ENCODE peak calls at places on chromosome 5, in ten cellular contexts. P is fibroblast of lung, F is right cardiac atrium, K is epithelial cell of esophagus, U is brain microvascular endothelial cell, J is SK-N-SH, X is H1, Q is upper lobe of right lung, A is left ventricle myocardium inferior, D is uterus. B is an unnamed sample.

GRCh38 chr5:963673-964531 is 44.7 kb upstream of the NKD2 start:
- DNase-seq in A (peak; percentile 68), K (no peak), D (no peak), J (peak; percentile 80), Q (no peak), U (no peak), F (peak; percentile 80), P (peak; percentile 87), X (no peak), B (peak; percentile 41)

GRCh38 chr5:138824924-138825863 is 49.9 kb downstream of the LRRTM2 start:
- DNase-seq in X (no peak), U (peak; percentile 28), J (peak; percentile 61), K (peak; percentile 13), P (peak; percentile 38), D (no peak), F (no peak), A (no peak), Q (no peak), B (no peak)

GRCh38 chr5:136457390-136458094 is 92.2 kb upstream of the TRPC7 start:
- DNase-seq in U (no peak), P (no peak), Q (no peak), F (no peak), X (no peak), A (no peak), J (no peak), K (no peak), D (no peak), B (no peak)

GRCh38 chr5:60586307-60586901 is 113.6 kb downstream of the DEPDC1B start:
- DNase-seq in A (no peak), D (no peak), F (no peak), P (peak; percentile 55), Q (no peak), X (no peak), J (peak; percentile 6), K (peak; percentile 44), U (peak; percentile 9), B (no peak)

GRCh38 chr5:36730537-36731216 is 124.3 kb downstream of the SLC1A3 start:
- DNase-seq in J (no peak), U (no peak), X (no peak), K (no peak), D (no peak), F (no peak), Q (no peak), P (no peak), A (no peak), B (no peak)

GRCh38 chr5:139649082-139649991 is 1.2 kb downstream of the CXXC5 start:
- DNase-seq in Q (peak; percentile 83), J (peak; percentile 65), X (peak; percentile 85), K (no peak), D (peak; percentile 29), P (no peak), A (peak; percentile 34), U (no peak), F (peak; percentile 79), B (no peak)

GRCh38 chr5:43560128-43560527 is 3.3 kb upstream of the PAIP1 start:
- DNase-seq in A (no peak), P (peak; percentile 88), X (no peak), U (no peak), J (no peak), Q (no peak), K (peak; percentile 52), F (no peak), D (no peak), B (peak; percentile 55)

GRCh38 chr5:2752059-2752874 is 790 bp upstream of the IRX2 start:
- DNase-seq in K (peak; percentile 60), U (no peak), J (no peak), F (no peak), D (no peak), A (no peak), P (no peak), X (peak; percentile 67), Q (peak; percentile 90), B (no peak)

GRCh38 chr5:139885857-139886208 is 90.2 kb downstream of the PSD2 start:
- DNase-seq in Q (no peak), J (no peak), X (no peak), U (no peak), D (no peak), K (no peak), F (no peak), P (no peak), A (no peak), B (no peak)

GRCh38 chr5:2204366-2205184 is 321.9 kb upstream of the IRX4 start:
- DNase-seq in K (no peak), D (no peak), U (no peak), P (no peak), X (no peak), J (no peak), A (no peak), Q (no peak), F (no peak), B (no peak)

GRCh38 chr5:1190296-1190695 is 11.1 kb upstream of the SLC6A19 start:
- DNase-seq in U (no peak), F (peak; percentile 3), X (no peak), Q (no peak), P (no peak), K (no peak), J (no peak), A (no peak), D (no peak), B (no peak)

GRCh38 chr5:17069995-17070405 is 133.9 kb upstream of the MYO10 start:
- DNase-seq in D (no peak), U (no peak), Q (no peak), K (peak; percentile 35), X (no peak), J (no peak), A (no peak), P (no peak), F (no peak), B (no peak)

GRCh38 chr5:179577286-179577960 is 27.1 kb downstream of the RUFY1 start:
- DNase-seq in P (no peak), U (no peak), Q (no peak), F (no peak), J (no peak), K (no peak), D (no peak), X (no peak), A (no peak), B (no peak)

GRCh38 chr5:173412566-173412965 is 84.4 kb upstream of the STC2 start:
- DNase-seq in U (peak; percentile 17), P (peak; percentile 80), K (no peak), J (no peak), D (no peak), X (no peak), Q (no peak), F (no peak), A (no peak), B (no peak)

GRCh38 chr5:151278845-151279244 is 24.7 kb downstream of the SLC36A3 start:
- DNase-seq in U (no peak), J (no peak), Q (no peak), A (no peak), X (no peak), D (no peak), K (no peak), F (no peak), P (no peak), B (no peak)

DNA sequence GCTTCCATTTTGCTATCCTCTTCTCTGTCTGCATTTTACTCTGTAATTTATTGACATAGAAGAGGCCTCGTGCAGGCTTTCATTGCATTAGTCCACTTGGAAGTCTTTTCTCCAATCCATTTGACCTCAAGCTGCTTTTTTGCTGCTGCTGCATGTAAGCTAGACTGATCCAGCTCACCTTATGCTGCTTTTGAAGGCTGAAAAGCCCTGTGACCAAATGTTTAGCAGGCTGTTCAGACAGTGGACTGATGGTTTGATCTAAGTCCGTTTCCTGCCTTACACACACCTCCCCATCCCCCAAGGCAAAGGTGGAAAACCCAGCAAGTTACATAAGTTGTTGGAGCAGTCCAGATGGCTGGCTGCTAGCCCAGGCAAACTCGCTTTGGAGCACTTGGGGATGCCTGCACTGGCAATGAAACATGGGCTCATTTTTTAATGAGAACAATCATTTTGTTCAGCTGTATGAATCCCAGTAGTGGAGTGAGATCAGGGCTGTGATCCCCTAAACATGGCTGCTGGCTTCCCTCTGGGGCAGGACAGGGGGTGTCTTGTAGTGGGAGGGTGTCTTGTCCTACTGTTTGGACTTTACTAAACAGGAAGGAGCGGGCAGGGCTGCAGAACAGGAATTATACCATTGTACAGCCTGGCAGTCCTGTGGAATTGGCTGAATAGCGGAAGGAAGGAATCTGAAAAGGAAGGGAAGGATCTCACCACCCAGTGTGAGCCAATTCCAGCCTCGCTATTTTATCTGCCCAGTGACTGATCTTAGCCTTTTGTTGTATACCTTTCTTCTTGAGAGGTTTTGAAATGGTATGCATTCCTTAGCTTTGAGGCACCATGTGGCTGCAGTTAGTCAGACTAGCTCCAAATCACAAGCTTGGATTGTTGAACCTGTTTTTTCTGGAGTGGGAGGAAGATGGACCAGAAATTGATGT is 212.0 kb downstream of the ARHGAP26 start:
- DNase-seq in P (peak; percentile 74), Q (peak; percentile 87), J (peak; percentile 43), X (no peak), D (peak; percentile 62), U (peak; percentile 69), F (peak; percentile 89), A (peak; percentile 84), K (peak; percentile 97), B (peak; percentile 54)
- H3K4me3 ChIP-seq in P (no peak overlapping the region), Q (no peak overlapping the region), J (no peak overlapping the region), X (no peak overlapping the region), D (no peak overlapping the region), U (no peak overlapping the region), F (no peak overlapping the region), A (no peak overlapping the region), K (no peak overlapping the region), B (no peak overlapping the region)

DNA sequence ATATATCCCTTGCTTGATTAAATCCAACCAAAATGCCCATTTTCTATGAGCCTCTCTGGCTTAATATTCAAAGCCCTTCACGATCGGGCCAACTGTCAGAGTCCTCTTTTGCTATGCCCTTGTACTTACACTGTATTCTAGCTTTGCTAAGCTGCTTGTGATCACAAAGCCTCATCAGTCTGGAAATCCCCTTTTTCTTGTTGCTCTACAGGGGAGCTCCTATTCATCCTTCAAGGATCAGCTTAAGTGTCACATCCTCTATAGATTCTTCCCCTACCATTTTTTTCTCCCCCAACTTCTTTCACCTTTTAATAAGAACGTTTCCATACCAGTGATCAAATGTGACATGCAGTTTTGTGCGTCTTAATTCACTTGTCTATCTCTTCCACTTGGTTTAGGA is 450.4 kb upstream of the CHD1 start:
- DNase-seq in K (no peak), X (no peak), F (no peak), U (no peak), J (no peak), P (no peak), D (no peak), Q (no peak), A (no peak), B (no peak)
- H3K4me3 ChIP-seq in K (no peak overlapping the region), X (no peak overlapping the region), F (no peak overlapping the region), U (no peak overlapping the region), J (no peak overlapping the region), P (no peak overlapping the region), D (no peak overlapping the region), Q (no peak overlapping the region), A (no peak overlapping the region), B (no peak overlapping the region)

GRCh38 chr5:141558150-141558549 is 60.6 kb downstream of the DIAPH1 start:
- DNase-seq in A (no peak), J (no peak), K (no peak), U (no peak), D (no peak), X (no peak), F (no peak), Q (no peak), P (no peak), B (no peak)
- H3K4me3 ChIP-seq in A (peak overlapping the region; percentile 49), J (peak overlapping the region; percentile 5), K (peak overlapping the region; percentile 14), U (no peak overlapping the region), D (no peak overlapping the region), X (no peak overlapping the region), F (no peak overlapping the region), Q (no peak overlapping the region), P (no peak overlapping the region), B (no peak overlapping the region)

DNA sequence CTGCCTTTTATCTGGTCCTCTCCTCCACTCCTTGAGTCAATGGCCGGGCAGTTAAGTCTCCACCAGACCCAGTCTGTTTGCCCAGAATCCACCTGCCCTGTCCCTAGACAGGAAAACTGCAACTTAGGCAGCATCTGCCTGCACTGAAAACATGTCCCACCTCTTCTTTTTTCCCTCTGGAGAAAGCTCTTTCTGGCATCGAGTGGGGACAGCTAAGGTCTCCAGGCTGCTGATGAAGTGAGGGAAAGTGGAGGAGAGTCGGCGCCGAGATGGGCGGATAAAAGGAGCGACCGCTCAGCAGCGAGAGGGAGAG is 243 bp upstream of the SHISAL2B start:
- DNase-seq in F (no peak), D (no peak), P (no peak), Q (no peak), A (no peak), K (no peak), J (no peak), U (no peak), X (no peak), B (no peak)
- H3K4me3 ChIP-seq in F (peak overlapping the region; percentile 30), D (peak overlapping the region; percentile 23), P (no peak overlapping the region), Q (no peak overlapping the region), A (peak overlapping the region; percentile 49), K (peak overlapping the region; percentile 25), J (peak overlapping the region; percentile 44), U (peak overlapping the region; percentile 43), X (peak overlapping the region; percentile 60), B (peak overlapping the region; percentile 45)

B was measured in skeletal muscle cell.